ENCODE peak calls at places on chromosomes 3 and 15, in ten cellular contexts. One of them, this sample, is unnamed.

GRCh38 chr3:117892431-117892841 is 1142.2 kb downstream of the IGSF11 start:
- DNase-seq in fibroblast of the aortic adventitia: peak
- DNase-seq in IMR-90: peak
- DNase-seq in AG10803: peak
- DNase-seq in GM10248: no peak
- DNase-seq in PC-9: no peak
- DNase-seq in astrocyte of the spinal cord: peak
- DNase-seq in neural progenitor cell: no peak
- DNase-seq in HFFc6: no peak
- DNase-seq in progenitor cell of endocrine pancreas: no peak
- DNase-seq in this sample: no peak

GRCh38 chr15:63046927-63047760 is 4.6 kb downstream of the TPM1 start:
- DNase-seq in fibroblast of the aortic adventitia: peak
- DNase-seq in IMR-90: no peak
- DNase-seq in AG10803: no peak
- DNase-seq in GM10248: no peak
- DNase-seq in PC-9: no peak
- DNase-seq in astrocyte of the spinal cord: peak
- DNase-seq in neural progenitor cell: peak
- DNase-seq in HFFc6: peak
- DNase-seq in progenitor cell of endocrine pancreas: no peak
- DNase-seq in this sample: no peak

GRCh38 chr15:66178531-66178910 is 75.0 kb downstream of the MEGF11 start:
- DNase-seq in fibroblast of the aortic adventitia: no peak
- DNase-seq in IMR-90: no peak
- DNase-seq in AG10803: no peak
- DNase-seq in GM10248: no peak
- DNase-seq in PC-9: no peak
- DNase-seq in astrocyte of the spinal cord: no peak
- DNase-seq in neural progenitor cell: no peak
- DNase-seq in HFFc6: no peak
- DNase-seq in progenitor cell of endocrine pancreas: no peak
- DNase-seq in this sample: no peak

GRCh38 chr3:312170-312569 is 115.6 kb downstream of the CHL1 start:
- DNase-seq in fibroblast of the aortic adventitia: no peak
- DNase-seq in IMR-90: no peak
- DNase-seq in AG10803: no peak
- DNase-seq in GM10248: no peak
- DNase-seq in PC-9: no peak
- DNase-seq in astrocyte of the spinal cord: no peak
- DNase-seq in neural progenitor cell: no peak
- DNase-seq in HFFc6: no peak
- DNase-seq in progenitor cell of endocrine pancreas: no peak
- DNase-seq in this sample: no peak

GRCh38 chr15:33145447-33145846 is 49.1 kb downstream of the FMN1 start:
- DNase-seq in fibroblast of the aortic adventitia: no peak
- DNase-seq in IMR-90: no peak
- DNase-seq in AG10803: no peak
- DNase-seq in GM10248: no peak
- DNase-seq in PC-9: no peak
- DNase-seq in astrocyte of the spinal cord: no peak
- DNase-seq in neural progenitor cell: no peak
- DNase-seq in HFFc6: no peak
- DNase-seq in progenitor cell of endocrine pancreas: no peak
- DNase-seq in this sample: no peak

GRCh38 chr3:129597087-129597791 is 9.2 kb downstream of the PLXND1 start:
- DNase-seq in fibroblast of the aortic adventitia: peak
- DNase-seq in IMR-90: peak
- DNase-seq in AG10803: peak
- DNase-seq in GM10248: no peak
- DNase-seq in PC-9: no peak
- DNase-seq in astrocyte of the spinal cord: peak
- DNase-seq in neural progenitor cell: no peak
- DNase-seq in HFFc6: no peak
- DNase-seq in progenitor cell of endocrine pancreas: no peak
- DNase-seq in this sample: no peak

GRCh38 chr3:168422843-168423242 is 327.1 kb upstream of the GOLIM4 start:
- DNase-seq in fibroblast of the aortic adventitia: no peak
- DNase-seq in IMR-90: no peak
- DNase-seq in AG10803: no peak
- DNase-seq in GM10248: no peak
- DNase-seq in PC-9: no peak
- DNase-seq in astrocyte of the spinal cord: no peak
- DNase-seq in neural progenitor cell: no peak
- DNase-seq in HFFc6: no peak
- DNase-seq in progenitor cell of endocrine pancreas: no peak
- DNase-seq in this sample: no peak

GRCh38 chr3:186612721-186613636 is at the start of gene AHSG:
- DNase-seq in fibroblast of the aortic adventitia: no peak
- DNase-seq in IMR-90: no peak
- DNase-seq in AG10803: no peak
- DNase-seq in GM10248: no peak
- DNase-seq in PC-9: no peak
- DNase-seq in astrocyte of the spinal cord: no peak
- DNase-seq in neural progenitor cell: no peak
- DNase-seq in HFFc6: no peak
- DNase-seq in progenitor cell of endocrine pancreas: no peak
- DNase-seq in this sample: no peak

GRCh38 chr15:66848666-66849392 is 146.8 kb downstream of the SMAD6 start:
- DNase-seq in fibroblast of the aortic adventitia: no peak
- DNase-seq in IMR-90: no peak
- DNase-seq in AG10803: no peak
- DNase-seq in GM10248: no peak
- DNase-seq in PC-9: no peak
- DNase-seq in astrocyte of the spinal cord: no peak
- DNase-seq in neural progenitor cell: no peak
- DNase-seq in HFFc6: no peak
- DNase-seq in progenitor cell of endocrine pancreas: no peak
- DNase-seq in this sample: no peak

GRCh38 chr15:41805711-41806110 is 22.2 kb upstream of the JMJD7 start:
- DNase-seq in fibroblast of the aortic adventitia: no peak
- DNase-seq in IMR-90: no peak
- DNase-seq in AG10803: no peak
- DNase-seq in GM10248: no peak
- DNase-seq in PC-9: no peak
- DNase-seq in astrocyte of the spinal cord: no peak
- DNase-seq in neural progenitor cell: no peak
- DNase-seq in HFFc6: no peak
- DNase-seq in progenitor cell of endocrine pancreas: no peak
- DNase-seq in this sample: no peak

GRCh38 chr3:88986834-88987233 is 120.6 kb upstream of the EPHA3 start:
- DNase-seq in fibroblast of the aortic adventitia: peak
- DNase-seq in IMR-90: peak
- DNase-seq in AG10803: peak
- DNase-seq in GM10248: no peak
- DNase-seq in PC-9: no peak
- DNase-seq in astrocyte of the spinal cord: peak
- DNase-seq in neural progenitor cell: no peak
- DNase-seq in HFFc6: peak
- DNase-seq in progenitor cell of endocrine pancreas: no peak
- DNase-seq in this sample: no peak

GRCh38 chr3:171890398-171890797 is 47.2 kb downstream of the TMEM212 start:
- DNase-seq in fibroblast of the aortic adventitia: no peak
- DNase-seq in IMR-90: no peak
- DNase-seq in AG10803: no peak
- DNase-seq in GM10248: no peak
- DNase-seq in PC-9: no peak
- DNase-seq in astrocyte of the spinal cord: no peak
- DNase-seq in neural progenitor cell: no peak
- DNase-seq in HFFc6: no peak
- DNase-seq in progenitor cell of endocrine pancreas: no peak
- DNase-seq in this sample: no peak

GRCh38 chr3:111763968-111764367 is 95.1 kb upstream of the PHLDB2 start:
- DNase-seq in fibroblast of the aortic adventitia: peak
- DNase-seq in IMR-90: peak
- DNase-seq in AG10803: peak
- DNase-seq in GM10248: no peak
- DNase-seq in PC-9: no peak
- DNase-seq in astrocyte of the spinal cord: peak
- DNase-seq in neural progenitor cell: no peak
- DNase-seq in HFFc6: peak
- DNase-seq in progenitor cell of endocrine pancreas: no peak
- DNase-seq in this sample: no peak

GRCh38 chr15:99105516-99106341 is 849 bp downstream of the SYNM start:
- DNase-seq in fibroblast of the aortic adventitia: peak
- DNase-seq in IMR-90: peak
- DNase-seq in AG10803: peak
- DNase-seq in GM10248: no peak
- DNase-seq in PC-9: no peak
- DNase-seq in astrocyte of the spinal cord: peak
- DNase-seq in neural progenitor cell: peak
- DNase-seq in HFFc6: peak
- DNase-seq in progenitor cell of endocrine pancreas: peak
- DNase-seq in this sample: peak

GRCh38 chr3:178318957-178319528 is 217.2 kb upstream of the KCNMB2 start:
- DNase-seq in fibroblast of the aortic adventitia: no peak
- DNase-seq in IMR-90: no peak
- DNase-seq in AG10803: no peak
- DNase-seq in GM10248: no peak
- DNase-seq in PC-9: no peak
- DNase-seq in astrocyte of the spinal cord: no peak
- DNase-seq in neural progenitor cell: no peak
- DNase-seq in HFFc6: no peak
- DNase-seq in progenitor cell of endocrine pancreas: no peak
- DNase-seq in this sample: no peak

GRCh38 chr15:87736921-87737389 is 519.6 kb downstream of the NTRK3 start:
- DNase-seq in fibroblast of the aortic adventitia: no peak
- DNase-seq in IMR-90: peak
- DNase-seq in AG10803: peak
- DNase-seq in GM10248: no peak
- DNase-seq in PC-9: no peak
- DNase-seq in astrocyte of the spinal cord: no peak
- DNase-seq in neural progenitor cell: no peak
- DNase-seq in HFFc6: peak
- DNase-seq in progenitor cell of endocrine pancreas: no peak
- DNase-seq in this sample: no peak

GRCh38 chr3:113537155-113537554 is 4.8 kb downstream of the SIDT1 start:
- DNase-seq in fibroblast of the aortic adventitia: no peak
- DNase-seq in IMR-90: no peak
- DNase-seq in AG10803: no peak
- DNase-seq in GM10248: no peak
- DNase-seq in PC-9: peak
- DNase-seq in astrocyte of the spinal cord: no peak
- DNase-seq in neural progenitor cell: no peak
- DNase-seq in HFFc6: no peak
- DNase-seq in progenitor cell of endocrine pancreas: no peak
- DNase-seq in this sample: no peak

GRCh38 chr15:70098170-70098460 is 398 bp upstream of the TLE3 start:
- DNase-seq in fibroblast of the aortic adventitia: no peak
- DNase-seq in IMR-90: no peak
- DNase-seq in AG10803: no peak
- DNase-seq in GM10248: no peak
- DNase-seq in PC-9: no peak
- DNase-seq in astrocyte of the spinal cord: no peak
- DNase-seq in neural progenitor cell: no peak
- DNase-seq in HFFc6: no peak
- DNase-seq in progenitor cell of endocrine pancreas: no peak
- DNase-seq in this sample: no peak
- TF ChIP-seq CTCF in fibroblast of the aortic adventitia: no peak
- TF ChIP-seq CTCF in IMR-90: no peak
- TF ChIP-seq CTCF in AG10803: no peak
- TF ChIP-seq CTCF in GM10248: no peak
- TF ChIP-seq CTCF in PC-9: no peak
- TF ChIP-seq CTCF in astrocyte of the spinal cord: no peak
- TF ChIP-seq CTCF in neural progenitor cell: no peak
- TF ChIP-seq CTCF in HFFc6: peak
- TF ChIP-seq CTCF in progenitor cell of endocrine pancreas: no peak
- TF ChIP-seq CTCF in this sample: no peak

DNA sequence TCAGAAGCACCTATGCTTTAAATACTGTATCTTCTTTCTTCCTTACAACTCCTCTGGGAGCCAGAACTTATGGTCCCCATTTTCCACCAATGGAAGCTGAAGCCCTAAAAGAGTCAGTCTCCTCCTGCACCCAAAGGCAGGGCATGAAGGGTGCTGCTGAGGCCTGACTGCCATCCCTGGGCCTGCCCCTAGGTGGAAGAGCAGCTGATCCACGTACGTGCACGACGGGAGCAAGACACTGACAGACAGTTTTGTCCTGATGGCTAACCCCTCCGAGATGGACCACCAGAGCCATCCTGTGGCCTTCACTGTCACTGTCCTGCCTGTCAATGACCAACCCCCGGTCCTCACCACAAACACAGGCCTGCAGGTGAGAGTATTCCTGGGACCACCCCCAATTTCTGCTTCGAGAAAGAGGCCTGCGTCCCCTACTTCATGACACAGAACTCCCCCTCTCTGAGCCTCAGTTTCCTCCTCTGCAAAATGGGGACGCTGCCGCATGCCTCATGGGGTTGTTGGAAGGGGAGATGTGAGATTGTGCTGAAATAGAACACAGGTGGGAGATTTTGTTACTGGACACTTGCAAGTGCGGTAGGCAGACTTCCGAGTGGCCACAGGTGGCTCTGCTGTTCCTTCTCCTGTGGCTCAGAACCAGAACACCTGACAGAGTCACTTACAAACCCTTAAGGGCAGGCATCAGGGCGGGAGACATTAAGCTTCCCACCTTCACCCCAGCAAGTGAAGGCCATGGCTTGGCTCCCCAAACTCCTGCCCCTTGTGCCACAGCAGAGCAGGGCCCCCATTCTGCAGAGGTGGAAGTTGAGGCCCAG is 175.4 kb downstream of the TBC1D2B start:
- DNase-seq in fibroblast of the aortic adventitia: no peak
- DNase-seq in IMR-90: no peak
- DNase-seq in AG10803: no peak
- DNase-seq in GM10248: no peak
- DNase-seq in PC-9: no peak
- DNase-seq in astrocyte of the spinal cord: no peak
- DNase-seq in neural progenitor cell: peak
- DNase-seq in HFFc6: no peak
- DNase-seq in progenitor cell of endocrine pancreas: no peak
- DNase-seq in this sample: no peak
- TF ChIP-seq CTCF in fibroblast of the aortic adventitia: peak
- TF ChIP-seq CTCF in IMR-90: peak
- TF ChIP-seq CTCF in AG10803: peak
- TF ChIP-seq CTCF in GM10248: no peak
- TF ChIP-seq CTCF in PC-9: peak
- TF ChIP-seq CTCF in astrocyte of the spinal cord: peak
- TF ChIP-seq CTCF in neural progenitor cell: peak
- TF ChIP-seq CTCF in HFFc6: peak
- TF ChIP-seq CTCF in progenitor cell of endocrine pancreas: peak
- TF ChIP-seq CTCF in this sample: no peak

GRCh38 chr3:3089017-3089416 is 21.2 kb downstream of the IL5RA start:
- DNase-seq in fibroblast of the aortic adventitia: no peak
- DNase-seq in IMR-90: no peak
- DNase-seq in AG10803: no peak
- DNase-seq in GM10248: peak
- DNase-seq in PC-9: no peak
- DNase-seq in astrocyte of the spinal cord: no peak
- DNase-seq in neural progenitor cell: no peak
- DNase-seq in HFFc6: no peak
- DNase-seq in progenitor cell of endocrine pancreas: no peak
- DNase-seq in this sample: no peak
- TF ChIP-seq CTCF in fibroblast of the aortic adventitia: no peak
- TF ChIP-seq CTCF in IMR-90: no peak
- TF ChIP-seq CTCF in AG10803: no peak
- TF ChIP-seq CTCF in GM10248: no peak
- TF ChIP-seq CTCF in PC-9: no peak
- TF ChIP-seq CTCF in astrocyte of the spinal cord: no peak
- TF ChIP-seq CTCF in neural progenitor cell: no peak
- TF ChIP-seq CTCF in HFFc6: no peak
- TF ChIP-seq CTCF in progenitor cell of endocrine pancreas: no peak
- TF ChIP-seq CTCF in this sample: no peak

GRCh38 chr3:27728195-27729087 is 6.3 kb upstream of the EOMES start:
- DNase-seq in fibroblast of the aortic adventitia: no peak
- DNase-seq in IMR-90: no peak
- DNase-seq in AG10803: no peak
- DNase-seq in GM10248: no peak
- DNase-seq in PC-9: no peak
- DNase-seq in astrocyte of the spinal cord: no peak
- DNase-seq in neural progenitor cell: peak
- DNase-seq in HFFc6: no peak
- DNase-seq in progenitor cell of endocrine pancreas: no peak
- DNase-seq in this sample: no peak
- TF ChIP-seq CTCF in fibroblast of the aortic adventitia: peak
- TF ChIP-seq CTCF in IMR-90: peak
- TF ChIP-seq CTCF in AG10803: no peak
- TF ChIP-seq CTCF in GM10248: no peak
- TF ChIP-seq CTCF in PC-9: no peak
- TF ChIP-seq CTCF in astrocyte of the spinal cord: peak
- TF ChIP-seq CTCF in neural progenitor cell: peak
- TF ChIP-seq CTCF in HFFc6: peak
- TF ChIP-seq CTCF in progenitor cell of endocrine pancreas: peak
- TF ChIP-seq CTCF in this sample: no peak

This sample was measured in endothelial cell.